ENCODE peak calls at places on chromosomes 1 and 21, in eight cellular contexts. L is brain microvascular endothelial cell, N is adrenal gland, H is mammary epithelial cell, J is WERI-Rb-1, C is HCT116, Q is astrocyte of the spinal cord, D is fibroblast of mammary gland. F is an unnamed sample.
A peak's percentile ranks its signal among the peaks of the same experiment; 100 is the strongest.

GRCh38 chr1:243264718-243265117 is 8.9 kb downstream of the SDCCAG8 start:
- DNase-seq in L (peak; percentile 86), N (no peak), H (peak; percentile 49), J (no peak), C (no peak), Q (peak; percentile 65), D (peak; percentile 94), F (no peak)

GRCh38 chr1:234322979-234323378 is 50.3 kb upstream of the COA6 start:
- DNase-seq in L (no peak), N (peak; percentile 31), H (no peak), J (peak; percentile 95), C (peak; percentile 21), Q (peak; percentile 8), D (peak; percentile 40), F (peak; percentile 54)

GRCh38 chr1:186082235-186082937 is 292.7 kb downstream of the TPR start:
- DNase-seq in L (peak; percentile 88), N (peak; percentile 74), H (peak; percentile 52), J (peak; percentile 93), C (peak; percentile 35), Q (peak; percentile 62), D (peak; percentile 53), F (peak; percentile 75)

GRCh38 chr21:34073749-34074282 is 438 bp downstream of the MRPS6 start:
- DNase-seq in L (no peak), N (peak; percentile 35), H (no peak), J (no peak), C (no peak), Q (no peak), D (no peak), F (peak; percentile 12)

GRCh38 chr1:99365121-99365520 is 100.8 kb downstream of the PLPPR4 start:
- DNase-seq in L (no peak), N (no peak), H (no peak), J (no peak), C (no peak), Q (no peak), D (no peak), F (no peak)

GRCh38 chr1:26761217-26761616 is 26.5 kb upstream of the PIGV start:
- DNase-seq in L (no peak), N (no peak), H (no peak), J (no peak), C (no peak), Q (no peak), D (no peak), F (no peak)

GRCh38 chr1:166875302-166875733 is 746 bp downstream of the TADA1 start:
- DNase-seq in L (no peak), N (no peak), H (no peak), J (no peak), C (no peak), Q (no peak), D (no peak), F (no peak)

GRCh38 chr1:213979751-213980605 is 7.8 kb upstream of the PROX1 start:
- DNase-seq in L (no peak), N (no peak), H (no peak), J (peak; percentile 58), C (no peak), Q (no peak), D (no peak), F (no peak)

GRCh38 chr1:91555821-91556531 is 55.3 kb downstream of the CDC7 start:
- DNase-seq in L (peak; percentile 79), N (peak; percentile 73), H (peak; percentile 62), J (no peak), C (no peak), Q (peak; percentile 67), D (peak; percentile 94), F (no peak)

GRCh38 chr1:44377925-44378784 is 23.1 kb upstream of the ERI3 start:
- DNase-seq in L (peak; percentile 35), N (peak; percentile 47), H (peak; percentile 15), J (peak; percentile 75), C (peak; percentile 32), Q (peak; percentile 46), D (peak; percentile 61), F (peak; percentile 65)

GRCh38 chr1:204406621-204407020 is 5.0 kb downstream of the PPP1R15B start:
- DNase-seq in L (no peak), N (no peak), H (no peak), J (no peak), C (no peak), Q (no peak), D (no peak), F (no peak)

GRCh38 chr1:151756291-151756690 is 7.0 kb downstream of the MRPL9 start:
- DNase-seq in L (peak; percentile 32), N (no peak), H (peak; percentile 40), J (no peak), C (no peak), Q (peak; percentile 3), D (peak; percentile 46), F (no peak)

GRCh38 chr1:205062319-205062718 is 19.3 kb downstream of the CNTN2 start:
- DNase-seq in L (no peak), N (no peak), H (no peak), J (peak; percentile 62), C (no peak), Q (no peak), D (no peak), F (no peak)

GRCh38 chr1:198934901-198935301 is 296.1 kb downstream of the PTPRC start:
- DNase-seq in L (peak; percentile 43), N (no peak), H (peak; percentile 63), J (no peak), C (no peak), Q (no peak), D (peak; percentile 24), F (peak; percentile 49)

GRCh38 chr1:153277852-153278251 is 18.4 kb downstream of the LORICRIN start:
- DNase-seq in L (no peak), N (no peak), H (peak; percentile 71), J (peak; percentile 92), C (peak; percentile 66), Q (no peak), D (no peak), F (peak; percentile 75)

GRCh38 chr1:169003864-169004516 is 102.5 kb upstream of the ATP1B1 start:
- DNase-seq in L (no peak), N (peak; percentile 76), H (no peak), J (no peak), C (no peak), Q (no peak), D (no peak), F (peak; percentile 12)

GRCh38 chr1:81664341-81664740 is 136.4 kb upstream of the ADGRL2 start:
- DNase-seq in L (no peak), N (no peak), H (no peak), J (no peak), C (no peak), Q (peak; percentile 13), D (peak; percentile 63), F (no peak)

GRCh38 chr1:230240446-230241076 is 173.5 kb downstream of the GALNT2 start:
- DNase-seq in L (no peak), N (no peak), H (no peak), J (no peak), C (no peak), Q (no peak), D (peak; percentile 52), F (no peak)
- TF ChIP-seq CTCF in L (no peak), N (no peak), H (no peak), J (no peak), C (no peak), Q (no peak), D (no peak), F (no peak)

DNA sequence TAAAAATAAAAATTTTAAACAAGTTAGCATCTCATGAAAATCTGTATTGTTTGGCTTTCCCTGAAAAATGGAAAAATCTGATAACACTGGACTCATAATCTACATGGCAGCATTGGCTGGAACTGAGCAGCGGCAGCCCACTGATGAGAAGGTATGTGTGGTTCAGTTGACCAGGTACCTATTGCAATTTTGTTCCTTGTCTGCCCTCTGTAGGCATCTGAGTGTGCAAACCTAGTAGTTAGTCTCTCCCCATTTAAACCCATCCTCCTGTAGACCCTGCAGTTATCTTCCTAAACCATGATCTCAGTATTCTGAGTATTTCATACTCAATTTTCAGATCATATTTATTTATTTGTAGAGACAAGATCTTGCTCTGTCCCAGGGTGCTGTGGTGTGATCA is 59.4 kb upstream of the SERBP1 start:
- DNase-seq in L (no peak), N (peak; percentile 6), H (peak; percentile 19), J (peak; percentile 49), C (peak; percentile 13), Q (peak; percentile 19), D (peak; percentile 16), F (no peak)
- TF ChIP-seq CTCF in L (peak; percentile 37), N (peak; percentile 22), H (peak; percentile 54), J (peak; percentile 66), C (peak; percentile 49), Q (peak; percentile 38), D (peak; percentile 12), F (no peak)

GRCh38 chr1:29444782-29445325 is 208.5 kb downstream of the PTPRU start:
- DNase-seq in L (no peak), N (no peak), H (no peak), J (no peak), C (no peak), Q (no peak), D (no peak), F (no peak)
- TF ChIP-seq CTCF in L (no peak), N (no peak), H (no peak), J (no peak), C (no peak), Q (no peak), D (no peak), F (no peak)

GRCh38 chr1:155961937-155962336 is 16.4 kb downstream of the ARHGEF2 start:
- DNase-seq in L (peak; percentile 96), N (no peak), H (peak; percentile 100), J (peak; percentile 52), C (peak; percentile 92), Q (peak; percentile 96), D (peak; percentile 99), F (peak; percentile 86)
- TF ChIP-seq CTCF in L (peak; percentile 65), N (peak; percentile 2), H (peak; percentile 47), J (peak; percentile 31), C (no peak), Q (peak; percentile 61), D (peak; percentile 17), F (peak; percentile 59)

GRCh38 chr1:183885142-183885735 is 80.3 kb downstream of the RGL1 start:
- DNase-seq in L (peak; percentile 79), N (no peak), H (no peak), J (no peak), C (no peak), Q (no peak), D (peak; percentile 51), F (no peak)
- TF ChIP-seq CTCF in L (no peak), N (no peak), H (no peak), J (no peak), C (no peak), Q (no peak), D (no peak), F (no peak)

F was measured in Calu3.